ENCODE peak calls at places on chromosomes 7 and 10, in eight cellular contexts. W, P, A, T, U, K, E and L are unnamed samples.

GRCh38 chr10:131429141-131429540 is 117.6 kb upstream of the TCERG1L start:
- DNase-seq in E (no peak), A (no peak), K (no peak), P (no peak), W (no peak), T (no peak), U (no peak), L (no peak)

GRCh38 chr7:100691676-100692577 is 2.1 kb downstream of the GIGYF1 start:
- DNase-seq in P (peak), K (peak), T (peak), U (peak), E (peak), A (peak), W (peak), L (peak)

GRCh38 chr10:27759483-27760281 is 14.1 kb upstream of the MKX start:
- DNase-seq in T (no peak), W (no peak), P (no peak), U (no peak), E (no peak), A (no peak), K (no peak), L (no peak)

GRCh38 chr7:151599401-151600227 is 79.9 kb upstream of the RHEB start:
- DNase-seq in T (peak), E (peak), W (peak), A (peak), P (peak), K (no peak), U (peak), L (no peak)

GRCh38 chr10:34814228-34815173 is 595 bp downstream of the PARD3 start:
- DNase-seq in P (peak), E (peak), W (peak), T (peak), K (peak), A (no peak), U (peak), L (peak)

GRCh38 chr7:27418544-27418943 is 175.9 kb downstream of the EVX1 start:
- DNase-seq in P (no peak), K (no peak), U (no peak), E (no peak), W (no peak), T (no peak), A (no peak), L (no peak)

GRCh38 chr7:149468208-149468607 is 7.3 kb upstream of the ZNF777 start:
- DNase-seq in E (no peak), U (no peak), A (no peak), W (no peak), K (no peak), T (no peak), P (no peak), L (no peak)

GRCh38 chr7:6691609-6692106 is 15.1 kb downstream of the ZNF12 start:
- DNase-seq in T (no peak), A (no peak), W (no peak), E (no peak), U (no peak), P (peak), K (no peak), L (no peak)

GRCh38 chr7:23852135-23852534 is 142.1 kb downstream of the STK31 start:
- DNase-seq in P (no peak), U (no peak), T (no peak), K (no peak), E (no peak), W (no peak), A (no peak), L (no peak)

GRCh38 chr7:150451833-150452431 is 1.5 kb downstream of the GIMAP8 start:
- DNase-seq in W (no peak), A (no peak), K (no peak), P (no peak), T (no peak), E (no peak), U (no peak), L (no peak)

GRCh38 chr7:91005024-91005423 is 259.2 kb upstream of the FZD1 start:
- DNase-seq in T (no peak), E (no peak), P (no peak), W (no peak), U (no peak), K (no peak), A (no peak), L (no peak)

GRCh38 chr10:48439581-48440041 is 133.1 kb downstream of the MAPK8 start:
- DNase-seq in W (peak), K (no peak), P (peak), E (no peak), T (no peak), A (no peak), U (no peak), L (no peak)

GRCh38 chr7:92051655-92052054 is 82.6 kb downstream of the CYP51A1 start:
- DNase-seq in P (no peak), U (no peak), T (no peak), E (no peak), W (no peak), A (no peak), K (no peak), L (no peak)
- TF ChIP-seq POLR2A in P (no peak), U (no peak), T (no peak), E (no peak), W (no peak), A (no peak), K (no peak), L (no peak)

DNA sequence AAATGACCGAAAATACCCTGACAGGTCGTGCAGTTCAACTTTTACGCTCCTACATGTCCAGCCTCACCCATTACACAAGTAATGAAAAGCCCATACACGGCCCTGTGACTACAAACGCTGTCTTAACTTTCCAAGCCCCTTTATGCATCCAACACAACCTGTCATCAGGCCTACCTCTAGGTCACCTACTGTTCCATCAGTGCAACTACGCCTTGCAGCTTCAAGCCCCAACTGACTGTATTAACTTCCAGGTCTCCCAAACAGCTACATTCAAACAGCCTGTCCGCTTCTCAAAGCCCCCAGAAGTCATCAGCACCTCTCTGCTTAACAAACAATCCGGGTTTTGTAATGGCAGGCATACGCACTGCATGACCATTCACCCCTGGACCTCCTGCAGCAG is 19.2 kb downstream of the ZNF107 start:
- DNase-seq in W (no peak), P (no peak), U (no peak), T (no peak), A (no peak), K (no peak), E (no peak), L (no peak)
- H3K4me3 ChIP-seq in W (no peak), P (no peak), U (no peak), T (no peak), A (no peak), K (no peak), E (no peak), L (no peak)

DNA sequence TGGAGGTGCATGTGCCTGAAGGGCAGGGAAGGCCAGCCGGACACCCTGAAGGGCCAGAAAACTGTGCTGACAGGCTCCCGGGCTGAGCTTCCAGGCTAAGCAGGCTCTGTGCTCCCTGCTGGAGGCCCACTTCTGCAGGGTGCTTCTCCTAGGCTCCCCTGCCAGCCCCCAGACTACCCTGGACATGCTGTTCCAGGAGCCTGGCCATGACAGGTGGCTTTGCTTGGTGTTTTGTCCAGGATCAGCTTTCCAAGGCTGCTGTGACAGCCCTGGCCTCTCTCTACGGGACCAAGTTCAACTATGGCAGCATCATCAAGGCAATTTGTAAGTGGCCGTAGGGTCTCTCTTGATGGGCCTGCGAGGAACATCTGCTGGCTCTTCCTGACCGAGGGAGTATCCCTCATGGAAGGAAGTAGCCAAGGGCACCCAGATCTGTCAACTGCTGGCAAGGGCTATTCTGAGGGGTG is 5.3 kb downstream of the CPA1 start:
- DNase-seq in E (no peak), P (no peak), U (no peak), A (no peak), W (peak), K (no peak), T (no peak), L (no peak)
- TF ChIP-seq POLR2A in E (no peak), P (no peak), U (no peak), A (no peak), W (no peak), K (no peak), T (no peak), L (no peak)

GRCh38 chr7:50397320-50397970 is 52.7 kb downstream of the FIGNL1 start:
- DNase-seq in E (no peak), K (no peak), P (no peak), W (no peak), A (no peak), U (no peak), T (no peak), L (no peak)

GRCh38 chr7:50399206-50399605 is 50.9 kb downstream of the FIGNL1 start:
- DNase-seq in A (no peak), U (no peak), W (no peak), E (no peak), P (no peak), K (no peak), T (no peak), L (no peak)

GRCh38 chr7:50396856-50397255 is 53.3 kb downstream of the FIGNL1 start:
- DNase-seq in K (no peak), P (no peak), E (no peak), T (no peak), W (no peak), A (no peak), U (no peak), L (no peak)

GRCh38 chr7:50399635-50400034 is 50.5 kb downstream of the FIGNL1 start:
- DNase-seq in A (no peak), P (no peak), E (no peak), W (no peak), T (no peak), U (no peak), K (no peak), L (no peak)

DNA sequence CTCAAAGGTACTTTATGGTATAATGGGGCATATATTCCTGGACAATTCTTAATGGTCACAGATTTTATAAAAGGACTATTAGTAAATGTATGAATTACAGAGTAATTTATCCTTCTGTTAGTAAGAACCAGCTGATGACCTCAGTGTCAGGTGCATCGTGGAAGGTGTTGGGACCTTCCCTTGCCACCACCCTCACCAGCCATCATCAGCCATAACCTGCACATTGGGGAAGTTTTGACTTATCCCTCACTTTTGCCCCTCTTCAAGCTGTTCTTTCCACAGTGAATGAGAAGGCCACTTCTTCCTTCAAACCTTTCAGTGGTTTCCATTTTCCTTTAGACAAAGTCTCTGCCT is 52.2 kb downstream of the FIGNL1 start:
- DNase-seq in E (no peak), W (no peak), U (no peak), P (no peak), T (no peak), K (no peak), A (no peak), L (no peak)
- H3K4me3 ChIP-seq in E (no peak), W (no peak), U (no peak), P (no peak), T (no peak), K (no peak), A (no peak), L (no peak)

GRCh38 chr10:3784510-3785250 is at the start of gene KLF6:
- DNase-seq in P (peak), W (peak), A (no peak), T (peak), U (peak), E (no peak), K (peak), L (no peak)

GRCh38 chr10:3783721-3784432 is 1.1 kb downstream of the KLF6 start:
- DNase-seq in P (peak), T (peak), U (peak), A (peak), E (no peak), K (peak), W (peak), L (peak)

GRCh38 chr10:3782099-3782455 is 2.9 kb downstream of the KLF6 start:
- DNase-seq in U (peak), P (no peak), W (peak), T (no peak), K (no peak), E (no peak), A (no peak), L (no peak)

GRCh38 chr10:3782456-3783312 is 2.3 kb downstream of the KLF6 start:
- DNase-seq in P (peak), U (peak), E (no peak), K (peak), W (peak), A (peak), T (peak), L (peak)

DNA sequence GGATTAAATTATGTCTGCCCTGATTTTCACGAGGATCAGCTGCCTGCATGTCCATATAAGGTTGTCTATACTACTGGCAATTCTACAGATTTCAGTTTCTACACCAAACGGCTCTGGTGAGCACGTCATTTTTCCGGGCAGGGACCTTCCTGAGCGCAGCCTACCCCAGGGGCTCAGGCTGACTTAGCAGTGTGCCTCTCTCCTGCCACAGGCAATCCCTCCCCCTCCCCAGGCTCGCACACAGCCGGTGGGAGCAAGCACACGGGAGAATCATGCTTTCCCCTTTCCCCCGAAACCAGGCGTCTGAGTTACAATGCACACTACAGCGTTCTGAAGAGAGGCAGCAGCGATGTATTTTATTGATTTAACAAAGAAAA is 1.7 kb downstream of the KLF6 start:
- DNase-seq in U (peak), P (peak), A (peak), T (peak), W (peak), E (no peak), K (peak), L (peak)
- TF ChIP-seq POLR2A in U (peak), P (peak), A (no peak), T (peak), W (no peak), E (no peak), K (no peak), L (peak)

DNA sequence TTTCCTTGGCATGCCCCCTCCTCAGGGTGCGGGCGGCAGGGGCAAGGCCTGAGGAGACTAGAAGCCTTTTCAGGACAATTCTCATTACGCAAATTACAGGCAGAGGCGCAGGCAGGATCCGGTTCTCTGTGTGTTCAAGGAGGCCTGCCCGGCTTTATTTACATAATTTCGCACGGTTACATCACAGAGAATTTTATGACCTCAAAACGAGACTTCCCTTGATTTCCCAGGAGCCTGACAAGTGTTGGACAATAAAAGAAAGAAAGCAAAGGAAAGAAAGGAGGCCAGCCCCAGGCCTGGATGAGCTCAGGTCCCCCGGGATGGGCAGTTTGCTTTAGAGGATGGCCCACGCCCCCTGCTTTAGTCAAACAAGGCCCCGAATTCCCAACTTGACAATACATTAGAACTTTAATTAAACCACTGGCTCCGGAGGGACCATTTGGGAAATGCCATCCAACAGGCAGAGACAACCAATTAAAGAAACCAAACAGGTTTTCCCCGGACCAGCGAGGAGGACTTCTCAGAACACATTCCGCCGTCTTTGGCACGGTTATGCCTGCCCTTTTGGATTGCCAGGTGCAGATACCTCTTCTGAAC is 2.9 kb downstream of the MNX1 start:
- DNase-seq in E (no peak), K (peak), P (no peak), T (no peak), W (no peak), A (no peak), U (no peak), L (no peak)
- H3K4me3 ChIP-seq in E (no peak), K (peak), P (no peak), T (no peak), W (no peak), A (no peak), U (no peak), L (no peak)

GRCh38 chr7:121079425-121080169 is 91.1 kb downstream of the CPED1 start:
- DNase-seq in A (no peak), E (no peak), W (no peak), K (no peak), P (peak), U (no peak), T (no peak), L (no peak)

GRCh38 chr7:121077165-121077630 is 88.7 kb downstream of the CPED1 start:
- DNase-seq in W (no peak), U (no peak), K (no peak), E (no peak), A (no peak), T (no peak), P (no peak), L (no peak)

GRCh38 chr7:121080257-121080912 is 91.9 kb downstream of the CPED1 start:
- DNase-seq in W (no peak), P (no peak), U (no peak), E (no peak), A (no peak), K (no peak), T (no peak), L (no peak)

GRCh38 chr7:121080913-121081326 is 92.4 kb downstream of the CPED1 start:
- DNase-seq in K (no peak), T (no peak), A (no peak), W (no peak), E (no peak), U (no peak), P (no peak), L (no peak)

DNA sequence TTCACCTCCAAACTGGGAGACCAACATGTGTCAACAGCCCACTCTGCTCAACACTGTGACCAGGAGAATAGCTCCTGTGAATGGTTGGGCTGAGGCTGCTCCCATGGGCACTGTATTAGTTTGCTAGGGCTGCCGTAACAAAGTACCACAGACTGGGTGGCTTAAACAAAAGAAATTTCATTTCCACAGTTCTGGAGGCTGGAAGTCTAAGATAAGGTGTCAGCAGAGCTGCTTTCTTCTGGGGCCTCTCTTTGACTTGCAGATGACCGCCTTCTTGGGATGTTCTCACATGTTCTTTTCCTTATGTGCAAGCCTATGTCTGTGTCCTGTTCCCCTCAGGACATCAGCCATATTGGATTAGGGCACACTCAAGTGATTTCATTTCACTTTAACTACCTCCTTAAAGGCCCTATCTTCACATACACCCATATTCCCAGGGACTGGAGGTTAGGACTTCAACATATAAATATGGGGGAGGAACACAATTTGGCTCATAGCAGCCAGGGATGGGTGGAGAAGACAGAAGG is 90.3 kb downstream of the CPED1 start:
- DNase-seq in K (no peak), W (no peak), P (no peak), U (no peak), T (no peak), E (no peak), A (no peak), L (no peak)
- TF ChIP-seq POLR2A in K (no peak), W (no peak), P (no peak), U (no peak), T (no peak), E (no peak), A (no peak), L (no peak)

GRCh38 chr7:80311313-80311712 is 176.7 kb downstream of the GNAI1 start:
- DNase-seq in T (no peak), W (no peak), K (no peak), P (no peak), E (no peak), A (no peak), U (no peak), L (no peak)
- H3K4me3 ChIP-seq in T (no peak), W (no peak), K (no peak), P (no peak), E (no peak), A (no peak), U (no peak), L (no peak)